ENCODE peak calls at places on chromosomes 4 and X, in nine cellular contexts. C is endodermal cell; B is psoas muscle; L is CD8-positive, alpha-beta memory T cell; I is Panc1; V is adipocyte; H is lower lobe of right lung; P is PC-9; S is hepatocyte. U is an unnamed sample.

GRCh38 chr4:180827193-180827592 is 1416.0 kb upstream of the TENM3 start:
- DNase-seq in C (peak; percentile 48), B (no peak), L (no peak), I (no peak), V (peak; percentile 55), H (no peak), P (no peak), S (peak; percentile 8), U (no peak)

GRCh38 chr4:185587444-185588161 is 52.3 kb upstream of the PDLIM3 start:
- DNase-seq in C (peak; percentile 89), B (peak; percentile 75), L (peak; percentile 32), I (no peak), V (no peak), H (no peak), P (no peak), S (no peak), U (no peak)

GRCh38 chr4:82473621-82474164 is 43.3 kb downstream of the ENOPH1 start:
- DNase-seq in C (peak; percentile 45), B (no peak), L (no peak), I (no peak), V (no peak), H (no peak), P (no peak), S (no peak), U (no peak)

GRCh38 chr4:152106781-152107321 is 346.0 kb upstream of the GATB start:
- DNase-seq in C (no peak), B (no peak), L (no peak), I (no peak), V (no peak), H (no peak), P (no peak), S (no peak), U (peak; percentile 84)

GRCh38 chr4:85543832-85544231 is 68.9 kb downstream of the ARHGAP24 start:
- DNase-seq in C (no peak), B (no peak), L (no peak), I (no peak), V (peak; percentile 40), H (no peak), P (no peak), S (no peak), U (no peak)

GRCh38 chrX:2342878-2343277 is 157.9 kb downstream of the DHRSX start:
- DNase-seq in C (no peak), B (no peak), L (no peak), I (no peak), V (peak; percentile 70), H (no peak), P (no peak), S (no peak), U (peak; percentile 49)

GRCh38 chrX:114841051-114841450 is 176.4 kb downstream of the IL13RA2 start:
- DNase-seq in C (no peak), B (no peak), L (no peak), I (no peak), V (peak; percentile 6), H (no peak), P (no peak), S (no peak), U (no peak)

GRCh38 chrX:16484338-16484737 is 165.6 kb upstream of the S100G start:
- DNase-seq in C (no peak), B (no peak), L (no peak), I (peak; percentile 10), V (peak; percentile 56), H (no peak), P (peak; percentile 89), S (peak; percentile 24), U (peak; percentile 85)

GRCh38 chrX:134683351-134683750 is 25.1 kb upstream of the PLAC1 start:
- DNase-seq in C (no peak), B (no peak), L (no peak), I (no peak), V (no peak), H (no peak), P (no peak), S (no peak), U (no peak)

GRCh38 chr4:121096629-121097028 is 24.3 kb upstream of the NDNF start:
- DNase-seq in C (no peak), B (no peak), L (no peak), I (no peak), V (peak; percentile 88), H (no peak), P (no peak), S (peak; percentile 26), U (no peak)

GRCh38 chrX:140580478-140580877 is 75.6 kb upstream of the SOX3 start:
- DNase-seq in C (no peak), B (no peak), L (no peak), I (no peak), V (no peak), H (no peak), P (no peak), S (no peak), U (no peak)

GRCh38 chr4:151641167-151641566 is 119.6 kb downstream of the GATB start:
- DNase-seq in C (no peak), B (no peak), L (no peak), I (no peak), V (peak; percentile 81), H (no peak), P (peak; percentile 52), S (no peak), U (peak; percentile 21)

GRCh38 chr4:54954656-54955388 is 170.6 kb downstream of the KDR start:
- DNase-seq in C (no peak), B (no peak), L (no peak), I (no peak), V (no peak), H (no peak), P (no peak), S (no peak), U (no peak)

GRCh38 chr4:80361329-80361900 is 25.9 kb downstream of the CFAP299 start:
- DNase-seq in C (no peak), B (no peak), L (no peak), I (no peak), V (peak; percentile 72), H (no peak), P (peak; percentile 42), S (peak; percentile 9), U (no peak)

GRCh38 chrX:136266828-136267227 is 15.6 kb upstream of the MAP7D3 start:
- DNase-seq in C (no peak), B (no peak), L (no peak), I (no peak), V (peak; percentile 32), H (no peak), P (no peak), S (no peak), U (no peak)

GRCh38 chrX:96692454-96692853 is 7.8 kb downstream of the DIAPH2 start:
- DNase-seq in C (no peak), B (no peak), L (no peak), I (no peak), V (peak; percentile 78), H (no peak), P (no peak), S (no peak), U (no peak)

GRCh38 chr4:33411182-33411581 is 2691.0 kb downstream of the PCDH7 start:
- DNase-seq in C (no peak), B (no peak), L (no peak), I (no peak), V (no peak), H (no peak), P (no peak), S (no peak), U (no peak)

GRCh38 chr4:74161676-74162450 is 3.9 kb downstream of the MTHFD2L start:
- DNase-seq in C (no peak), B (no peak), L (no peak), I (no peak), V (peak; percentile 24), H (no peak), P (no peak), S (no peak), U (no peak)

GRCh38 chrX:33285550-33285949 is 74.2 kb upstream of the DMD start:
- DNase-seq in C (no peak), B (no peak), L (no peak), I (no peak), V (no peak), H (no peak), P (peak; percentile 36), S (no peak), U (no peak)
- H3K36me3 ChIP-seq in C (no peaks in the 10 kb centered on the region), B (no peaks in the 10 kb centered on the region), L (no peaks in the 10 kb centered on the region), I (no peaks in the 10 kb centered on the region), V (no peaks in the 10 kb centered on the region), H (no peaks in the 10 kb centered on the region), P (no peaks in the 10 kb centered on the region), S (no peaks in the 10 kb centered on the region), U (no peaks in the 10 kb centered on the region)

GRCh38 chrX:81054904-81055303 is 146.8 kb downstream of the HMGN5 start:
- DNase-seq in C (no peak), B (peak; percentile 18), L (no peak), I (no peak), V (no peak), H (no peak), P (no peak), S (no peak), U (no peak)
- H3K9me3 ChIP-seq in C (no peaks in the 10 kb centered on the region), B (no peaks in the 10 kb centered on the region), L (no peaks in the 10 kb centered on the region), I (no peaks in the 10 kb centered on the region), V (peaks cover 14% of the 10 kb centered on the region), H (no peaks in the 10 kb centered on the region), P (no peaks in the 10 kb centered on the region), S (no peaks in the 10 kb centered on the region), U (no peaks in the 10 kb centered on the region)

GRCh38 chrX:645024-645376 is 14.4 kb downstream of the SHOX start:
- DNase-seq in C (peak; percentile 70), B (no peak), L (no peak), I (no peak), V (no peak), H (no peak), P (no peak), S (peak; percentile 45), U (no peak)
- H3K27me3 ChIP-seq in C (peaks cover 88% of the 10 kb centered on the region), B (peaks cover 56% of the 10 kb centered on the region), L (no peaks in the 10 kb centered on the region), I (no peaks in the 10 kb centered on the region), V (peaks cover 7% of the 10 kb centered on the region), H (peaks cover 47% of the 10 kb centered on the region), P (peaks cover 8% of the 10 kb centered on the region), S (peaks cover 54% of the 10 kb centered on the region), U (no peaks in the 10 kb centered on the region)

GRCh38 chr4:1223841-1224809 is 24.8 kb downstream of the CTBP1 start:
- DNase-seq in C (no peak), B (no peak), L (no peak), I (no peak), V (no peak), H (no peak), P (no peak), S (no peak), U (no peak)

GRCh38 chr4:1226167-1226514 is 22.8 kb downstream of the CTBP1 start:
- DNase-seq in C (no peak), B (peak; percentile 83), L (no peak), I (no peak), V (no peak), H (no peak), P (no peak), S (no peak), U (no peak)

GRCh38 chr4:1225272-1226166 is 23.4 kb downstream of the CTBP1 start:
- DNase-seq in C (no peak), B (no peak), L (no peak), I (no peak), V (no peak), H (no peak), P (no peak), S (no peak), U (no peak)

GRCh38 chr4:1227817-1228216 is 21.1 kb downstream of the CTBP1 start:
- DNase-seq in C (no peak), B (no peak), L (no peak), I (no peak), V (no peak), H (no peak), P (no peak), S (no peak), U (no peak)

DNA sequence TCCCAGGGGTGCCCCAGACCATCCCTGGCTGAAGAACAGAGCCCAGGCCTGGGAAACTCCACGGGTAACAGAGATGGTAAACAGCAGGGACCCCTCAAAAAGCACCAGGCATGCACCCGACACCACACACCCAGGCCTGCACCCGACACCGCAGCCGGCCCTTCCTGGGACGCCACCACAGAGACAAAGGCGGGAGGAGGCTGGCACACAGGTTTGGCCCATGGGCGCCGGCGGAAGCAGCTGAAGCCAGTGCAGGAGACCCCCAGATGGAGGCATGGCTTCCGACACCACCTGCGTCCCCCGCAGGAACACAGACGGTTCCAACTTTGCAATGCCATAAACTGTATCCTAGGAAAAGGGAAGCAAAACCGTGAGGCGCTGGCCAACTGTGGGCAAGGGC is 22.3 kb downstream of the CTBP1 start:
- DNase-seq in C (no peak), B (no peak), L (no peak), I (no peak), V (no peak), H (no peak), P (no peak), S (no peak), U (no peak)
- H3K36me3 ChIP-seq in C (peaks cover 47% of the 10 kb centered on the region), B (peaks cover 89% of the 10 kb centered on the region), L (peaks cover 30% of the 10 kb centered on the region), I (no peaks in the 10 kb centered on the region), V (peaks cover 72% of the 10 kb centered on the region), H (peaks cover 99% of the 10 kb centered on the region), P (peaks cover 8% of the 10 kb centered on the region), S (no peaks in the 10 kb centered on the region), U (peaks cover 13% of the 10 kb centered on the region)

U was measured in MG63.